ENCODE peak calls at places on chromosome 14, in nine cellular contexts. G is prostate gland, P is GM23248, F is tibial artery, V is stomach, T is OCI-LY7, B is left ventricle myocardium inferior, L is lower lobe of right lung, E is PC-3. I is an unnamed sample.

GRCh38 chr14:44113769-44114730 is 393.0 kb downstream of the FSCB start:
- DNase-seq in V (no peak), P (no peak), B (no peak), T (no peak), F (no peak), E (no peak), L (no peak), G (no peak), I (no peak)

GRCh38 chr14:44846232-44846824 is 115.4 kb downstream of the KLHL28 start:
- DNase-seq in T (peak), F (no peak), G (no peak), E (peak), P (peak), V (no peak), L (no peak), B (no peak), I (peak)

GRCh38 chr14:105167303-105168092 is 1.1 kb downstream of the JAG2 start:
- DNase-seq in B (no peak), T (no peak), V (peak), G (peak), E (peak), P (peak), F (no peak), L (peak), I (no peak)

GRCh38 chr14:94139006-94139405 is 9.6 kb upstream of the IFI27L2 start:
- DNase-seq in F (no peak), T (no peak), E (no peak), L (no peak), V (no peak), G (no peak), B (no peak), P (no peak), I (no peak)

GRCh38 chr14:30389134-30389900 is 169.6 kb upstream of the G2E3 start:
- DNase-seq in B (peak), E (peak), G (peak), F (no peak), V (no peak), T (no peak), P (peak), L (no peak), I (no peak)

GRCh38 chr14:32933623-32933942 is 5.1 kb upstream of the NPAS3 start:
- DNase-seq in E (peak), P (peak), T (no peak), F (no peak), B (no peak), V (no peak), L (no peak), G (no peak), I (no peak)

GRCh38 chr14:100775831-100776591 is 49.3 kb downstream of the DLK1 start:
- DNase-seq in V (peak), E (no peak), P (no peak), F (no peak), L (no peak), B (no peak), G (no peak), T (no peak), I (no peak)

GRCh38 chr14:73238941-73239340 is 1.6 kb downstream of the PAPLN start:
- DNase-seq in B (no peak), T (no peak), G (no peak), P (no peak), L (no peak), E (no peak), F (peak), V (no peak), I (no peak)

GRCh38 chr14:71595441-71595840 is 336.8 kb upstream of the RGS6 start:
- DNase-seq in B (no peak), G (no peak), E (no peak), T (no peak), V (no peak), F (no peak), L (no peak), P (no peak), I (no peak)

GRCh38 chr14:55052259-55052930 is 948 bp downstream of the MAPK1IP1L start:
- DNase-seq in F (no peak), T (no peak), V (no peak), B (no peak), E (peak), L (no peak), G (no peak), P (peak), I (no peak)

GRCh38 chr14:20469242-20469889 is at the start of gene PNP:
- DNase-seq in G (peak), T (peak), V (peak), P (peak), E (peak), B (peak), F (peak), L (peak), I (peak)

GRCh38 chr14:58272589-58273372 is 25.6 kb upstream of the ARID4A start:
- DNase-seq in T (peak), V (peak), G (no peak), P (peak), E (peak), L (no peak), B (no peak), F (no peak), I (peak)

GRCh38 chr14:63266106-63266505 is 52.6 kb downstream of the GPHB5 start:
- DNase-seq in B (no peak), L (no peak), G (no peak), T (no peak), F (no peak), E (peak), P (no peak), V (no peak), I (no peak)

GRCh38 chr14:64704145-64704742 is at the start of gene PLEKHG3:
- DNase-seq in P (peak), E (peak), F (peak), B (peak), V (peak), G (peak), T (no peak), L (peak), I (no peak)
- H3K27ac ChIP-seq in P (no peak), E (peak), F (peak), B (peak), V (peak), G (peak), T (no peak), L (peak), I (no peak)

GRCh38 chr14:96095581-96096476 is 56.7 kb downstream of the C14orf132 start:
- DNase-seq in L (no peak), T (no peak), P (peak), V (peak), F (peak), B (no peak), G (peak), E (peak), I (no peak)
- H3K4me3 ChIP-seq in L (no peak), T (no peak), P (no peak), V (no peak), F (no peak), B (no peak), G (no peak), E (no peak), I (no peak)

DNA sequence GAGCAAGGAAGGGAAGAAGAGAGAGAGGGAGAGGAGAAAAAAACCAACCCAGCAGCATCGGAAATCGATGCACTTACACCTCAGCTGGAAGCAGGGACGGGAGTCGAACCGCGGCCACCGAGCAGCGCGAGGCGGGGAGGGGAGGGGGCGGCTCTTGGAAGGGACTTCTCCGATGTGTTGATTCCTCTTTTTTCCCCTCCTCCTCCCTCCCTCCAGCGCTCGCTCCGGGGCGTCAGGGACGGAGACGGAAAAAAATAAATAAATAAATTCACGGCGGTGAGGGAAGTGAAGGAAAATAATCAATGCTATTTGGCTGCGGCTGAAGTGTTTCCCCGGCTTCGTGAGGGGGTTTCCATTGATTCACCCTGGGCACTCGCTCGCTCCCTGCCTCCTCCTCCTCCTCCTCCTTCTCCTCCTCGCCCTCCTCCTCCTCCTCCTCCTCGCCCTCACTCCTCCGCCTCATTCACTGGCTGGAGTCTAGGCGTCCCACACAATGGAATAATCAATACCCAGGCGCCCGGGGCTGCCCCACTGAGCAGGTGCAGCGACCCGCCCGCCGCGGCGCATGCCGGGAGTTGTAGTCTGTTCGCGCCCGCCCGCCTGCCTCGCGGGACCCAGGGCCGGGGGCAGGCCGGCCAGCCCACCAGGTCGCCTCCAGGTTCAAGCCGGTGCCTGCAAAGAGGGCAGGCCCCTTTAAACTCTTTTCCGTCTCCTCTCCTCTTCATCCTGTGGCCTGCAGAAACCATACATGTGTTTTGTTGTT is at the start of gene ZFHX2:
- DNase-seq in T (peak), F (peak), E (peak), B (peak), G (peak), V (peak), L (peak), P (peak), I (peak)
- H3K27ac ChIP-seq in T (no peak), F (peak), E (no peak), B (peak), G (peak), V (peak), L (peak), P (no peak), I (no peak)

GRCh38 chr14:102231476-102232347 is 73.3 kb downstream of the MOK start:
- DNase-seq in B (no peak), L (no peak), G (no peak), P (no peak), T (no peak), F (no peak), V (no peak), E (no peak), I (no peak)

GRCh38 chr14:102235275-102235897 is 69.6 kb downstream of the MOK start:
- DNase-seq in G (peak), L (peak), F (peak), B (peak), V (peak), E (peak), T (peak), P (peak), I (peak)

GRCh38 chr14:102232348-102232625 is 72.7 kb downstream of the MOK start:
- DNase-seq in F (no peak), E (no peak), T (no peak), L (no peak), B (no peak), V (no peak), P (no peak), G (no peak), I (no peak)

GRCh38 chr14:102234331-102235264 is 70.4 kb downstream of the MOK start:
- DNase-seq in P (no peak), L (no peak), T (no peak), E (no peak), G (no peak), B (no peak), V (no peak), F (no peak), I (no peak)

GRCh38 chr14:102233081-102233480 is 71.9 kb downstream of the MOK start:
- DNase-seq in F (no peak), P (no peak), E (no peak), L (no peak), V (no peak), T (no peak), G (no peak), B (no peak), I (no peak)
- H3K4me3 ChIP-seq in F (no peak), P (no peak), E (no peak), L (no peak), V (no peak), T (no peak), G (no peak), B (no peak), I (no peak)

GRCh38 chr14:47675489-47676300 is at the start of gene MDGA2:
- DNase-seq in E (no peak), V (no peak), G (no peak), T (no peak), P (peak), L (no peak), B (no peak), F (no peak), I (no peak)

GRCh38 chr14:47678157-47678556 is 2.8 kb upstream of the MDGA2 start:
- DNase-seq in F (no peak), T (no peak), L (no peak), G (no peak), B (no peak), E (peak), P (no peak), V (no peak), I (no peak)

GRCh38 chr14:47674546-47675238 is 713 bp downstream of the MDGA2 start:
- DNase-seq in P (no peak), E (no peak), G (no peak), F (no peak), L (no peak), T (no peak), B (no peak), V (no peak), I (no peak)

GRCh38 chr14:47675239-47675488 is 241 bp downstream of the MDGA2 start:
- DNase-seq in E (no peak), F (no peak), T (no peak), P (no peak), V (no peak), G (no peak), L (no peak), B (no peak), I (no peak)

GRCh38 chr14:47676301-47676617 is 854 bp upstream of the MDGA2 start:
- DNase-seq in T (no peak), F (no peak), E (no peak), B (no peak), L (no peak), V (no peak), P (no peak), G (no peak), I (no peak)
- H3K27ac ChIP-seq in T (no peak), F (no peak), E (no peak), B (no peak), L (no peak), V (no peak), P (no peak), G (no peak), I (no peak)

DNA sequence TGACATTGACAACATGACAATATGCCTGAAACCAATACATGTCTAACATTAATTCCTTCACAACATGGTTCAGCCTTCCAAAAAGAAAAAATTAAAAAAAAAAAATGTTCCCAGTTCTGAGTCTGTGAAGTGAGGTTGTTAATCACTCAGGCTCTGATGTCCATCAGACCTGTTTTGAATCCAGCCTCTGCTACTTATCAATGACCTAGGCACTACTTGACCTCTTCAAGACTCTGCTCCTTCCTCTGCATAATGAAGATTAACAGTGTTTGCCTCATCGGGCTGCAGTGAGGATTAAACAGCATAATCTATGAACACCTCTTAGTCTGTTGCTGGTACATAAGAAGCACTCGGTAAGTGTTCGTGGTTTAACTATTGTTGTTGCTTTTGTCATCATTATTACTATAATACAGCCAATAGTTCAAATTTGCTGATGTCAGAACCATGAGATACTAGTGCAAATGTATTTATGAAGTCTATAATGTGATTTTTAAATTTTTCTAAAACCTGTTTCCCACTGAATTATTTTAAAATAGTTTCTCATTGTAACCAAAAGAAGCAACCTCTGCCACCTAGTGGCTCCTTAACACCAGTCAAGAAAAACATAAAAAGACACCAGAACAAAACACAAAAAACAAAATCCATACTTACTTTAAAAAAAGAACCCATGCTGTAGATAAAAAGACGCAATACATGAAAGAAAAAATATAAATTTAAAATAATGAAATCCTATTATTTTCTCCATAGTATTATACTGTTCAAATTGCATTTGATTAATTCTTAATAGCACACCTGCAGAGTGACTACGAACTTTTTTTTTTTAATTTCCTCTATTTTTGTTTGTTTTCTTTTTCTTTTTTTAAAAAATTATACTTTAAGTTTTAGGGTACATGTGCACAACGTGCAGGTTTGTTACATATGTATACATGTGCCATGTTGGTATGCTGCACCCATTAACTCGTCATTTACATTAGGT is 20.3 kb upstream of the TMX1 start:
- DNase-seq in V (no peak), G (no peak), T (peak), F (no peak), E (peak), B (no peak), L (no peak), P (peak), I (no peak)
- H3K4me3 ChIP-seq in V (no peak), G (no peak), T (no peak), F (no peak), E (no peak), B (no peak), L (no peak), P (no peak), I (no peak)

DNA sequence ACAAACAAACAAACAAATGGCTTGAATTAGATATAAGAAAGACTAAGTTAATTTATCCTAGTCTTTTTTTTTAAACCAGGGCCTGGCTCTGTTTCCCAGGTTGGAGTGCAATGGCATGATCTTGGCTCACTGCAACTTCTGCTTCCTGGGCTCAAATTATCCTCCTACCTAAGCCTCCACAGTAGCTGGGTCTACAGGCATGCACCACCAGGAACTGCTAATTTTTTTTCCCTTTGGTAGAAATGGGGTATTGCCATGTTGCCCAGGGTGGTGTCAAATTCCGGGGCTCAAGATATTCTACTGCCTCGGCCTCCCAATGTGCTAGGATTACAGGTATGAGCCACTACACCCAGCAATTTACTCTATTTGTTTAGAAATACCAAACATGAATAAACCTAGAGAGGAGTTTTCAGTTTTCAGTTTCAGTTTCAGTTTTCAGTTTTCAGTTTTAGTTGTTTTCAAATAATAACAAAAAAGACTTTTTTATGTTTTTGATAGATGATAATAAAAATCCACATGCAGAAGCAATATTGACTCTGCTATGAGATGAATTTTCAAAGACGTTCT is 817.0 kb downstream of the FLRT2 start:
- DNase-seq in V (no peak), L (no peak), E (no peak), B (no peak), G (no peak), F (no peak), P (no peak), T (no peak), I (no peak)
- H3K27ac ChIP-seq in V (no peak), L (no peak), E (no peak), B (no peak), G (no peak), F (no peak), P (no peak), T (no peak), I (no peak)

GRCh38 chr14:92105845-92106094 is 612 bp downstream of the ATXN3 start:
- DNase-seq in V (peak), T (peak), F (peak), E (peak), L (peak), G (peak), P (peak), B (peak), I (no peak)
- H3K4me3 ChIP-seq in V (peak), T (peak), F (peak), E (peak), L (peak), G (peak), P (peak), B (peak), I (peak)

GRCh38 chr14:68945190-68945584 is 33.9 kb downstream of the ACTN1 start:
- DNase-seq in E (no peak), L (no peak), B (no peak), F (no peak), P (no peak), V (no peak), G (no peak), T (no peak), I (no peak)

GRCh38 chr14:68945585-68946289 is 33.4 kb downstream of the ACTN1 start:
- DNase-seq in V (no peak), L (no peak), E (no peak), F (no peak), G (no peak), P (no peak), T (no peak), B (peak), I (no peak)

GRCh38 chr14:68942281-68943035 is 36.6 kb downstream of the ACTN1 start:
- DNase-seq in V (no peak), P (no peak), L (no peak), G (no peak), T (no peak), B (no peak), F (no peak), E (no peak), I (no peak)

GRCh38 chr14:68943107-68943506 is 36.0 kb downstream of the ACTN1 start:
- DNase-seq in G (no peak), B (no peak), L (no peak), V (no peak), E (no peak), F (no peak), T (no peak), P (no peak), I (no peak)

GRCh38 chr14:68944162-68944561 is 34.9 kb downstream of the ACTN1 start:
- DNase-seq in F (no peak), B (no peak), E (no peak), L (no peak), T (no peak), V (no peak), G (no peak), P (no peak), I (no peak)
- H3K27ac ChIP-seq in F (peak), B (peak), E (no peak), L (no peak), T (no peak), V (no peak), G (peak), P (peak), I (no peak)